ENCODE peak calls at places on chromosomes 16 and 17, in eight cellular contexts. One of them, this sample, is unnamed.

GRCh38 chr17:20072692-20072992 is 63.5 kb downstream of the SPECC1 start:
- DNase-seq in colonic mucosa: no peak
- DNase-seq in GM23248: no peak
- DNase-seq in IMR-90: no peak
- DNase-seq in K562: no peak
- DNase-seq in DND-41: no peak
- DNase-seq in fibroblast of lung: no peak
- DNase-seq in neuronal stem cell: no peak
- DNase-seq in this sample: no peak

GRCh38 chr17:17511971-17512858 is 16.0 kb upstream of the RASD1 start:
- DNase-seq in neuronal stem cell: no peak
- DNase-seq in colonic mucosa: no peak
- DNase-seq in K562: peak; percentile 18
- DNase-seq in GM23248: peak; percentile 95
- DNase-seq in DND-41: no peak
- DNase-seq in IMR-90: peak; percentile 93
- DNase-seq in fibroblast of lung: peak; percentile 97
- DNase-seq in this sample: no peak

GRCh38 chr17:81365601-81366585 is 29.4 kb upstream of the BAHCC1 start:
- DNase-seq in IMR-90: peak; percentile 81
- DNase-seq in DND-41: peak; percentile 32
- DNase-seq in colonic mucosa: peak; percentile 85
- DNase-seq in GM23248: no peak
- DNase-seq in K562: no peak
- DNase-seq in fibroblast of lung: peak; percentile 94
- DNase-seq in neuronal stem cell: no peak
- DNase-seq in this sample: peak; percentile 45

GRCh38 chr16:75921281-75921680 is 195.0 kb upstream of the CPHXL start:
- DNase-seq in neuronal stem cell: no peak
- DNase-seq in K562: no peak
- DNase-seq in GM23248: no peak
- DNase-seq in colonic mucosa: no peak
- DNase-seq in DND-41: no peak
- DNase-seq in IMR-90: no peak
- DNase-seq in fibroblast of lung: no peak
- DNase-seq in this sample: no peak

GRCh38 chr16:10897134-10897533 is 20.1 kb downstream of the CIITA start:
- DNase-seq in K562: no peak
- DNase-seq in fibroblast of lung: no peak
- DNase-seq in GM23248: no peak
- DNase-seq in colonic mucosa: no peak
- DNase-seq in DND-41: no peak
- DNase-seq in IMR-90: no peak
- DNase-seq in neuronal stem cell: no peak
- DNase-seq in this sample: no peak

GRCh38 chr16:53043986-53044571 is 8.6 kb downstream of the CHD9NB start:
- DNase-seq in neuronal stem cell: peak; percentile 56
- DNase-seq in colonic mucosa: peak; percentile 52
- DNase-seq in fibroblast of lung: no peak
- DNase-seq in GM23248: no peak
- DNase-seq in DND-41: no peak
- DNase-seq in IMR-90: no peak
- DNase-seq in K562: no peak
- DNase-seq in this sample: peak; percentile 97

GRCh38 chr16:38941-39892 is 14.2 kb downstream of the POLR3K start:
- DNase-seq in DND-41: peak; percentile 39
- DNase-seq in K562: no peak
- DNase-seq in colonic mucosa: peak; percentile 81
- DNase-seq in neuronal stem cell: no peak
- DNase-seq in IMR-90: no peak
- DNase-seq in GM23248: no peak
- DNase-seq in fibroblast of lung: no peak
- DNase-seq in this sample: no peak

GRCh38 chr17:75476274-75476673 is 19.8 kb downstream of the TMEM94 start:
- DNase-seq in DND-41: no peak
- DNase-seq in GM23248: no peak
- DNase-seq in fibroblast of lung: peak; percentile 46
- DNase-seq in neuronal stem cell: no peak
- DNase-seq in IMR-90: peak; percentile 39
- DNase-seq in colonic mucosa: no peak
- DNase-seq in K562: no peak
- DNase-seq in this sample: no peak

GRCh38 chr17:27870345-27870744 is 22.8 kb downstream of the LYRM9 start:
- DNase-seq in neuronal stem cell: no peak
- DNase-seq in GM23248: no peak
- DNase-seq in colonic mucosa: no peak
- DNase-seq in DND-41: no peak
- DNase-seq in K562: no peak
- DNase-seq in IMR-90: no peak
- DNase-seq in fibroblast of lung: no peak
- DNase-seq in this sample: no peak

GRCh38 chr17:1197379-1197778 is 17.6 kb upstream of the ABR start:
- DNase-seq in GM23248: peak; percentile 65
- DNase-seq in colonic mucosa: peak; percentile 50
- DNase-seq in DND-41: peak; percentile 20
- DNase-seq in neuronal stem cell: no peak
- DNase-seq in IMR-90: peak; percentile 40
- DNase-seq in K562: no peak
- DNase-seq in fibroblast of lung: peak; percentile 18
- DNase-seq in this sample: no peak

GRCh38 chr17:5209396-5209795 is 17.7 kb upstream of the ZNF594 start:
- DNase-seq in K562: no peak
- DNase-seq in GM23248: peak; percentile 64
- DNase-seq in colonic mucosa: no peak
- DNase-seq in DND-41: no peak
- DNase-seq in fibroblast of lung: peak; percentile 55
- DNase-seq in IMR-90: peak; percentile 75
- DNase-seq in neuronal stem cell: no peak
- DNase-seq in this sample: no peak

GRCh38 chr17:71495420-71495819 is 625.4 kb upstream of the SOX9 start:
- DNase-seq in neuronal stem cell: no peak
- DNase-seq in IMR-90: no peak
- DNase-seq in DND-41: no peak
- DNase-seq in K562: no peak
- DNase-seq in GM23248: no peak
- DNase-seq in colonic mucosa: no peak
- DNase-seq in fibroblast of lung: no peak
- DNase-seq in this sample: no peak

GRCh38 chr16:85227262-85227923 is 115.1 kb upstream of the CIBAR2 start:
- DNase-seq in DND-41: no peak
- DNase-seq in colonic mucosa: no peak
- DNase-seq in K562: no peak
- DNase-seq in GM23248: no peak
- DNase-seq in IMR-90: no peak
- DNase-seq in fibroblast of lung: peak; percentile 87
- DNase-seq in neuronal stem cell: no peak
- DNase-seq in this sample: no peak

GRCh38 chr17:34651267-34651955 is 72.0 kb downstream of the TMEM132E start:
- DNase-seq in DND-41: no peak
- DNase-seq in IMR-90: no peak
- DNase-seq in K562: peak; percentile 25
- DNase-seq in fibroblast of lung: no peak
- DNase-seq in neuronal stem cell: no peak
- DNase-seq in colonic mucosa: no peak
- DNase-seq in GM23248: no peak
- DNase-seq in this sample: no peak

GRCh38 chr17:57356153-57356721 is 99.9 kb downstream of the MSI2 start:
- DNase-seq in DND-41: no peak
- DNase-seq in K562: no peak
- DNase-seq in colonic mucosa: no peak
- DNase-seq in IMR-90: no peak
- DNase-seq in neuronal stem cell: no peak
- DNase-seq in fibroblast of lung: no peak
- DNase-seq in GM23248: no peak
- DNase-seq in this sample: no peak

GRCh38 chr17:76523084-76524037 is 14.1 kb downstream of the CYGB start:
- DNase-seq in fibroblast of lung: peak; percentile 30
- DNase-seq in K562: peak; percentile 91
- DNase-seq in neuronal stem cell: peak; percentile 74
- DNase-seq in GM23248: peak; percentile 77
- DNase-seq in DND-41: peak; percentile 78
- DNase-seq in IMR-90: peak; percentile 50
- DNase-seq in colonic mucosa: peak; percentile 79
- DNase-seq in this sample: peak; percentile 98

GRCh38 chr16:31484491-31485171 is 1.7 kb downstream of the SLC5A2 start:
- DNase-seq in neuronal stem cell: no peak
- DNase-seq in colonic mucosa: peak; percentile 72
- DNase-seq in GM23248: no peak
- DNase-seq in fibroblast of lung: peak; percentile 45
- DNase-seq in IMR-90: no peak
- DNase-seq in DND-41: no peak
- DNase-seq in K562: peak; percentile 40
- DNase-seq in this sample: peak; percentile 79

GRCh38 chr16:35776-36305 is 17.6 kb downstream of the POLR3K start:
- DNase-seq in DND-41: no peak
- DNase-seq in K562: no peak
- DNase-seq in fibroblast of lung: no peak
- DNase-seq in colonic mucosa: no peak
- DNase-seq in GM23248: no peak
- DNase-seq in IMR-90: no peak
- DNase-seq in neuronal stem cell: no peak
- DNase-seq in this sample: no peak

GRCh38 chr17:80860101-80860671 is 131.5 kb upstream of the CHMP6 start:
- DNase-seq in K562: no peak
- DNase-seq in colonic mucosa: no peak
- DNase-seq in fibroblast of lung: no peak
- DNase-seq in DND-41: no peak
- DNase-seq in neuronal stem cell: no peak
- DNase-seq in IMR-90: no peak
- DNase-seq in GM23248: no peak
- DNase-seq in this sample: no peak

GRCh38 chr16:55663225-55663624 is 7.4 kb downstream of the SLC6A2 start:
- DNase-seq in GM23248: no peak
- DNase-seq in IMR-90: no peak
- DNase-seq in neuronal stem cell: no peak
- DNase-seq in colonic mucosa: no peak
- DNase-seq in fibroblast of lung: no peak
- DNase-seq in K562: no peak
- DNase-seq in DND-41: no peak
- DNase-seq in this sample: no peak

DNA sequence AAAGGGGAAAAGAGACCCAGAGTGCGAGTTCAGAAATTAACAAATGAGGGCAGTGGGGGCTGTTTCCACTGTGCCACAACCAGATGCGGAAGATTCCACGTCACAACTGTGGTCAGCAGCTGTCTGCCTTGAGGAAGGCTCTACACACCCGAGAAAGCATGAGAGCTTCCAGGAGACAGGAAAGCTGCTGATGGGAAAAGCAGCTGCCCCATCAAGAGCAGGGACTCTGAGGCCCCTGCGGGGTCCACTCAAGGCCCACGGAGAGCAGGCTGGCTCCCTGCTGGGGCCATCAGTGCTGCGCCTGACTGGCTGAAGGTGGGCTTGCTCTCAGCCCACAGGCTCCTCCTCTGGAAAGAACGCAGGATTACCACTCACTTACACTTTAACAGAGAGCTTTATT is 14.8 kb upstream of the TRAP1 start:
- DNase-seq in K562: no peak
- DNase-seq in colonic mucosa: no peak
- DNase-seq in neuronal stem cell: no peak
- DNase-seq in DND-41: no peak
- DNase-seq in GM23248: no peak
- DNase-seq in fibroblast of lung: no peak
- DNase-seq in IMR-90: no peak
- DNase-seq in this sample: no peak
- H3K9ac ChIP-seq in K562: no peak overlapping the region
- H3K9ac ChIP-seq in colonic mucosa: no peak overlapping the region
- H3K9ac ChIP-seq in neuronal stem cell: no peak overlapping the region
- H3K9ac ChIP-seq in DND-41: no peak overlapping the region
- H3K9ac ChIP-seq in GM23248: no peak overlapping the region
- H3K9ac ChIP-seq in fibroblast of lung: no peak overlapping the region
- H3K9ac ChIP-seq in IMR-90: no peak overlapping the region
- H3K9ac ChIP-seq in this sample: no peak overlapping the region

GRCh38 chr16:2196162-2196980 is at the start of gene CASKIN1:
- DNase-seq in K562: peak; percentile 88
- DNase-seq in GM23248: peak; percentile 65
- DNase-seq in colonic mucosa: no peak
- DNase-seq in fibroblast of lung: peak; percentile 15
- DNase-seq in IMR-90: no peak
- DNase-seq in DND-41: no peak
- DNase-seq in neuronal stem cell: peak; percentile 56
- DNase-seq in this sample: peak; percentile 71
- H3K9ac ChIP-seq in K562: no peak within 1 kb of the TSS
- H3K9ac ChIP-seq in GM23248: no peak within 1 kb of the TSS
- H3K9ac ChIP-seq in colonic mucosa: peak within 1 kb of the TSS; percentile 43
- H3K9ac ChIP-seq in fibroblast of lung: no peak within 1 kb of the TSS
- H3K9ac ChIP-seq in IMR-90: no peak within 1 kb of the TSS
- H3K9ac ChIP-seq in DND-41: peak within 1 kb of the TSS; percentile 45
- H3K9ac ChIP-seq in neuronal stem cell: peak within 1 kb of the TSS; percentile 84
- H3K9ac ChIP-seq in this sample: no peak within 1 kb of the TSS

DNA sequence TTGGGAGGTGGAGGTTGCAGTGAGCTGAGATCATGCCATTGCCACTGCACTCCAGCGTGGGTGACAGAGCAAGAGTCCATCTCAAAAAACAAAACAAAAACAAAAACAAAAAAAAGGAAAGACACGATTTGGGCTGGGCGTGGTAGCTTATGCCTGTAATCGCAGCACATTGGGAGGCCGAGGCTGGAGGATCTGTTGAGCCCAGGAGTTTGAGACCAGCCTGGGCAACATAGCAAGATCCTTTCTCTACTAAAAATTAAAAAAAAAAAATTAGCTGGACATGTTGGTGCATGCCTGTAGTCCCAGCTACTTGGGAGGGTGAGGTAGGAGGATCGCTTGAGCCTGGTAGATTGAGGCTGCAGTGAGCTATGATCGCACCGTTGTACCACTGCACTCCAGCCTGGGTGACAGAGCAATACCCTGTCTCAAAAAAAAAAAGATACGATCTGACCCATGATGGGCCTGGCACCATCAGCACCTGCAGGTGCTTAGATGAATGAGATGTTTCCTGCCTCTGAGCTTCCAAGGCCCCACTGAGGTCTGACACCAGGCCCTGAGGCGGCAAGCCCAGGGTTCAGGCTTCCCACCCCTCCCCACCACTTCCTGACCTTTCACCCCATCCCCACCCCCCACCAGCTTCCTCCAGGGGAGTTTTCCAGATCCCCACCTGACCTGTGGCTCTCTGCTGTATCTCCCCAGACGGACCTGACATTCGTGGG is 21.8 kb downstream of the ATP2A1 start:
- DNase-seq in neuronal stem cell: no peak
- DNase-seq in GM23248: no peak
- DNase-seq in IMR-90: no peak
- DNase-seq in DND-41: peak; percentile 57
- DNase-seq in colonic mucosa: no peak
- DNase-seq in fibroblast of lung: no peak
- DNase-seq in K562: no peak
- DNase-seq in this sample: no peak
- H3K9ac ChIP-seq in neuronal stem cell: no peak overlapping the region
- H3K9ac ChIP-seq in GM23248: no peak overlapping the region
- H3K9ac ChIP-seq in IMR-90: no peak overlapping the region
- H3K9ac ChIP-seq in DND-41: no peak overlapping the region
- H3K9ac ChIP-seq in colonic mucosa: no peak overlapping the region
- H3K9ac ChIP-seq in fibroblast of lung: no peak overlapping the region
- H3K9ac ChIP-seq in K562: no peak overlapping the region
- H3K9ac ChIP-seq in this sample: no peak overlapping the region

DNA sequence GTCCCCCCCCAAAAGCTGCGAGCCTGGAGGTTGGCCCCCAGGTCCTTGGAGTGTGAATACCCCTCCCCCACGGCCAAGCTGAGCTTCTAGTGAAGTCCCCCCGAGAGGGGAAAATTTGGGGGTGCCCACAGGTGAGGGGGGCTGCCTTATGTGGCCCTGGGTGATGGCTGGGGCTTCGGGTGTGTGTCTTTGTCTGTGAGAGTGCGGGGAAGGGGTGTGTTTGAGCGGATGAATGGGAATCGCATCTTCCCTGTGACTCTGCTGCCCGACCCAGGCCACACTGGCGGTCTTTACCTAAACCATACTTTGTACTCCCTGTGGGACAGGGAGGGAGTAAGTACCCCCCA is 1.2 kb downstream of the SBK1 start:
- DNase-seq in fibroblast of lung: no peak
- DNase-seq in IMR-90: no peak
- DNase-seq in DND-41: no peak
- DNase-seq in colonic mucosa: no peak
- DNase-seq in K562: no peak
- DNase-seq in GM23248: no peak
- DNase-seq in neuronal stem cell: no peak
- DNase-seq in this sample: no peak
- H3K9ac ChIP-seq in fibroblast of lung: no peak overlapping the region
- H3K9ac ChIP-seq in IMR-90: no peak overlapping the region
- H3K9ac ChIP-seq in DND-41: peak overlapping the region; percentile 89
- H3K9ac ChIP-seq in colonic mucosa: peak overlapping the region; percentile 58
- H3K9ac ChIP-seq in K562: no peak overlapping the region
- H3K9ac ChIP-seq in GM23248: no peak overlapping the region
- H3K9ac ChIP-seq in neuronal stem cell: peak overlapping the region; percentile 87
- H3K9ac ChIP-seq in this sample: peak overlapping the region; percentile 92